ENCODE peak calls at places on chromosome 9, in eight cellular contexts. L, B, E, U, T, R, X and S are unnamed samples.
A peak's percentile ranks its signal among the peaks of the same experiment; 100 is the strongest.

GRCh38 chr9:28774433-28775029 is 1201.2 kb upstream of the C9orf72 start:
- DNase-seq in B (no peak), X (no peak), T (peak; percentile 7), R (peak; percentile 22), U (peak; percentile 33), E (peak; percentile 36), L (peak; percentile 40), S (no peak)

GRCh38 chr9:112846528-112847488 is 43.9 kb downstream of the SLC46A2 start:
- DNase-seq in T (no peak), E (no peak), L (peak; percentile 64), R (no peak), X (no peak), U (no peak), B (no peak), S (no peak)

GRCh38 chr9:16867571-16868311 is 2.7 kb downstream of the BNC2 start:
- DNase-seq in E (no peak), L (peak; percentile 85), T (no peak), X (peak; percentile 26), R (no peak), U (no peak), B (no peak), S (no peak)

GRCh38 chr9:90100014-90100413 is 495.2 kb downstream of the GADD45G start:
- DNase-seq in B (no peak), T (no peak), X (peak; percentile 36), R (no peak), L (peak; percentile 10), U (no peak), E (no peak), S (no peak)

GRCh38 chr9:90799271-90799860 is 2.3 kb upstream of the SYK start:
- DNase-seq in X (no peak), B (no peak), T (no peak), U (no peak), L (no peak), R (no peak), E (no peak), S (no peak)

GRCh38 chr9:121754655-121755436 is 103.4 kb downstream of the DAB2IP start:
- DNase-seq in U (no peak), T (no peak), B (no peak), R (no peak), E (peak; percentile 65), L (no peak), X (no peak), S (no peak)

GRCh38 chr9:102700936-102701335 is 294.2 kb upstream of the CYLC2 start:
- DNase-seq in R (no peak), E (peak; percentile 2), B (no peak), T (no peak), U (no peak), L (no peak), X (no peak), S (no peak)

GRCh38 chr9:82957526-82958379 is 105.2 kb downstream of the RASEF start:
- DNase-seq in T (no peak), B (no peak), L (no peak), R (no peak), E (no peak), X (no peak), U (no peak), S (no peak)

GRCh38 chr9:134438204-134438788 is 112.0 kb downstream of the RXRA start:
- DNase-seq in B (peak; percentile 72), L (no peak), U (peak; percentile 13), R (no peak), T (no peak), X (no peak), E (no peak), S (no peak)

GRCh38 chr9:99628843-99629242 is 192.8 kb upstream of the NR4A3 start:
- DNase-seq in U (peak; percentile 19), X (no peak), E (no peak), B (no peak), R (no peak), L (no peak), T (no peak), S (no peak)

GRCh38 chr9:33273266-33273971 is 8.6 kb downstream of the CHMP5 start:
- DNase-seq in B (no peak), T (no peak), L (no peak), X (no peak), U (no peak), R (no peak), E (no peak), S (no peak)

GRCh38 chr9:136100700-136101614 is 5.9 kb upstream of the NACC2 start:
- DNase-seq in L (no peak), U (peak; percentile 48), T (no peak), E (no peak), B (no peak), R (no peak), X (no peak), S (no peak)

GRCh38 chr9:111630182-111631070 is 708 bp upstream of the DNAJC25 start:
- DNase-seq in T (no peak), R (no peak), B (no peak), E (no peak), X (no peak), U (no peak), L (no peak), S (no peak)

DNA sequence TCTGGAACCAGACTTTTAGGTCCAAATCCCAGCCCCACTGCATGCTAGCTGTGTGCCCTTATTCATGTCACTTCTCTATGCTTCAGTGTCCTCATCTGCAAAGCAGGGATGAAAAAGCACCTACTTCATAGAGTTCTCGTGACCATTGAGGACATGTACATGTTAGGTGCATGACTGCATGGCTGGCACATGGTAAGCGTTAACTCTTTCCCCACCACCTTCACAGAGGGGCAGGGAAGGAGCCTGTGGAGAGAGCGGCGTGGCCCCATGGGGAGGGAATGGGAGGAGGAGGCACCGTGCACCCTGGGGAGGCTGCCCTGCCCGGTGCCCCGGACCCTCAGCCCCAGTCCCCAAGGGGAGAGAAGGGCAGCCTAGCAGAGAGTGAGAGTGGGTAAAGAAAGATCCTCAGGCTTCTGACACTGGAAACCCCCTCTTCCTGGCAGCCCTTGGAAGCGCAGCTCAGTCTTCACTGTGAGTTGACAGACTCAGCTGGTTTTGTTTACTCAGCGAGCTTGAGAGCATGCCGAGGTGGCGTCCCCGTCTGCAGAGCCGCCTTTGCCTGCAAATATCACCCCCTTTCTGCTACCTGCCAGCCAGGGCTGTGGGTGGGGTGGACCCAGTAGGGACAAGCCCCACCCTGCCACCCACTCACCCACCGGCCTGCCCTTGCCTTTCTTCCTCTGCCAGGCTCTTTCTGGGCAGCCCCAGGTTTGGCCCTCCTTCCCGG is 10.6 kb upstream of the ANGPTL2 start:
- DNase-seq in T (no peak), B (peak; percentile 56), E (no peak), R (no peak), L (no peak), U (no peak), X (peak; percentile 5), S (no peak)
- H3K27ac ChIP-seq in T (peak overlapping the region; percentile 51), B (peak overlapping the region; percentile 76), E (no peak overlapping the region), R (no peak overlapping the region), L (peak overlapping the region; percentile 39), U (no peak overlapping the region), X (no peak overlapping the region), S (peak overlapping the region; percentile 84)

DNA sequence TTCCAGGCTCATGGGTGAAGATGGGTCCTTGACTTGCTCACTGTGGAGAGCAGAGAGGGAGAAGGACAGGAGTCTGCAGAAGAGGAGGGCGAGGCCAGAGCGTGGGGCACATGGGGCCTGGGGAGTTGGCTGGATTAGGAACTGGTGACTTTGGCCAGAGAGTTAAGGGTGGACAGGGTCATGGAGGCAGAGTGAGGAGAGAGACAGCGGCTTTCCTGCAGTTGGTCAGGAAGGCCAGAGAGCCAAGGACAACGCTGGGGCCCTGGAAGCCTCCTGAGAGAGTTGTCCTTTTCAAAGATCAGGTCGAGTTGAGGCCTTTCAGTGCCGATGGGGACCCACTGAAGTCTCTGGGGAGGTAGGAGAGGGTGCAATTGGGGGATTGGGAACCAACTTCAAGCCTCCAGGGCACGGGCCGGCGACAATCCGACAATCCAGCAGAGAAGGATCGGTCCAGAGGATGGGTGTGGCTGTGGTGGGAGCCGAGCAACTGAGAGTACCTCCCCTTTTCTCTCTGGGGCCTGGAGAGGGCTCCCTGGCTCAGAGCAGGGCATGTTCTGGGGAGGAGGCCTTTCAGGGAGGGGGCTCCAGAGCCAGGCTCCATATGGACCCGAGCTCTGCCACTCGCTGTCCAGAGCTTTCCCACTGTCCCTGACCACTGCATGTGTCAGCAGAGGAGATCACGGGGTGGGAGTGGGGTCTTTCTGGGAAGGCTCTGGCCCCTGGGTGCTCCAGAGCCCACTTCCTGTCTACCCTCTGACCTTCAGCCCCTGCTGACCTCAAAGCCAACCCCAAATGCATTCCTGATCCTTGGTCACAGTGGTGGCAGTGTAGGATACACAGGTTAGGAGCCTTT is 7.5 kb upstream of the PHYHD1 start:
- DNase-seq in X (no peak), U (no peak), T (peak; percentile 42), L (no peak), B (peak; percentile 53), R (no peak), E (no peak), S (no peak)
- H3K4me1 ChIP-seq in X (peaks cover 44% of the 10 kb centered on the region), U (no peaks in the 10 kb centered on the region), T (peaks cover 66% of the 10 kb centered on the region), L (peaks cover 13% of the 10 kb centered on the region), B (peaks cover 78% of the 10 kb centered on the region), R (peaks cover 14% of the 10 kb centered on the region), E (peaks cover 70% of the 10 kb centered on the region), S (peaks cover 81% of the 10 kb centered on the region)

DNA sequence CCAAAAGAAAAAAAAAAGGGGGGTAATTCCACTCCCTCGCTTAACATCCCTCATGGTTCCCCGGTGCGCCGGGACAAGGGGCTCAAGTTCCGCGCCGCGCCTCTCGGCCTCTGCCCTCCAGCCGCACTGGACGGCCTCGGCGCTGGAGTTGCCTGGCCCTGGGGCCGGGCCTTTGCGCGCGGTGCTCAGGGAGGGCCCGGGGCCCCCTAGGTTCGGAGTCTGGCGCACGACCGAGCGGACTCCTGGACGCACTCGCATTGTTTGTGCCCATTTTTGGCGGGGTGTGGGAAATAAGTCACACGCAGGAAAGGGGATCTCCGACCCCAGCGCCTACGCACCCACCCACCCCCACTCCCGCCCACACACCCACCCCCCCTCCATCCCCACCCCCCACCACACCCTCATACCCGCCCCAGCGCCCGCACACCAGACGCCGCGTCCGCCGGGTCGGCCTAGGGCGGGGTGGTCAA is 381 bp downstream of the MED22 start:
- DNase-seq in T (no peak), X (peak; percentile 56), B (peak; percentile 59), E (peak; percentile 37), L (no peak), R (no peak), U (peak; percentile 62), S (peak; percentile 46)
- TF ChIP-seq CTCF in T (no peak), X (no peak), B (no peak), E (peak; percentile 3), L (no peak), R (no peak), U (peak; percentile 48), S (no peak)

DNA sequence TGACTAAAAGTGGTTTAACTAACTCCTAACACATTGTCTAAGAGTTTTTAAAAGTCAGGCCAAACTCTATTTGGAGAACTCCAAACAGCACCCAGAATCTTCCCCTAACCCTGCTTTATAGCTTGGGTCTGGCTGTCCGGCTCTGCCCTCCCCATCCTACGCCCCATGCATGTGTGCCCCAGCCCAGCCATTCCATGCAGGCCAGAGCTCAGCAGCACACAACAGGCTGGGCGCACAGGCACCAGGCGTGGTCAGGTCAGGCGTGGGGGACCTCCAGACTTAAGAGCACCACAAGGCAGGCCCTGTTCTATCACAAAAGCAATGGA is 31.1 kb downstream of the SHB start:
- DNase-seq in T (no peak), R (no peak), E (no peak), X (no peak), B (no peak), U (no peak), L (no peak), S (no peak)
- H3K27ac ChIP-seq in T (peak overlapping the region; percentile 97), R (no peak overlapping the region), E (no peak overlapping the region), X (no peak overlapping the region), B (no peak overlapping the region), U (no peak overlapping the region), L (peak overlapping the region; percentile 87), S (peak overlapping the region; percentile 69)